ENCODE peak calls at places on chromosomes 2 and 18, in four cellular contexts. A is HEK293T, V is HepG2, T is K562. S is an unnamed sample.

GRCh38 chr2:104447831-104448434 is 406.0 kb upstream of the POU3F3 start:
- DNase-seq in A (no peak), V (no peak), T (no peak), S (no peak)

GRCh38 chr2:149221898-149222297 is 108.5 kb upstream of the LYPD6 start:
- DNase-seq in T (no peak), A (peak), V (no peak), S (no peak)

GRCh38 chr2:174339571-174339966 is 4.8 kb downstream of the SP9 start:
- DNase-seq in A (no peak), V (no peak), T (no peak), S (no peak)

GRCh38 chr2:53856272-53856671 is 3.5 kb downstream of the GPR75 start:
- DNase-seq in V (no peak), A (no peak), T (no peak), S (no peak)

GRCh38 chr2:134154269-134154668 is 99.6 kb upstream of the MGAT5 start:
- DNase-seq in V (no peak), T (peak), A (no peak), S (no peak)

GRCh38 chr2:24317491-24317920 is 42.8 kb downstream of the ITSN2 start:
- DNase-seq in V (peak), T (no peak), A (no peak), S (no peak)

GRCh38 chr2:100924520-100925451 is 77.3 kb upstream of the RPL31 start:
- DNase-seq in T (peak), A (no peak), V (no peak), S (no peak)

GRCh38 chr2:190976521-190976920 is 37.5 kb downstream of the STAT1 start:
- DNase-seq in V (no peak), T (no peak), A (no peak), S (no peak)

GRCh38 chr18:21672868-21673267 is 31.7 kb downstream of the ABHD3 start:
- DNase-seq in A (no peak), V (peak), T (no peak), S (no peak)

GRCh38 chr2:10054976-10055375 is 11.6 kb downstream of the KLF11 start:
- DNase-seq in V (no peak), A (no peak), T (no peak), S (no peak)

GRCh38 chr2:116696903-116697302 is 1117.6 kb upstream of the DDX18 start:
- DNase-seq in T (no peak), A (no peak), V (no peak), S (no peak)

GRCh38 chr2:138475394-138475793 is 26.2 kb upstream of the SPOPL start:
- DNase-seq in T (no peak), A (no peak), V (peak), S (no peak)

GRCh38 chr2:157261199-157261782 is 3.8 kb downstream of the GALNT5 start:
- DNase-seq in T (peak), V (no peak), A (peak), S (no peak)

GRCh38 chr2:189232759-189233406 is 53.3 kb upstream of the COL5A2 start:
- DNase-seq in T (no peak), V (no peak), A (no peak), S (no peak)

GRCh38 chr2:195057001-195057400 is 600.0 kb upstream of the SLC39A10 start:
- DNase-seq in V (no peak), T (no peak), A (no peak), S (no peak)

GRCh38 chr2:230160112-230160660 is 59.6 kb downstream of the SP110 start:
- DNase-seq in T (peak), V (peak), A (peak), S (peak)

GRCh38 chr2:150596071-150596470 is 108.6 kb upstream of the RND3 start:
- DNase-seq in V (no peak), T (no peak), A (no peak), S (no peak)
- TF ChIP-seq ELF4 in V (no peak), T (no peak), A (no peak), S (no peak)

DNA sequence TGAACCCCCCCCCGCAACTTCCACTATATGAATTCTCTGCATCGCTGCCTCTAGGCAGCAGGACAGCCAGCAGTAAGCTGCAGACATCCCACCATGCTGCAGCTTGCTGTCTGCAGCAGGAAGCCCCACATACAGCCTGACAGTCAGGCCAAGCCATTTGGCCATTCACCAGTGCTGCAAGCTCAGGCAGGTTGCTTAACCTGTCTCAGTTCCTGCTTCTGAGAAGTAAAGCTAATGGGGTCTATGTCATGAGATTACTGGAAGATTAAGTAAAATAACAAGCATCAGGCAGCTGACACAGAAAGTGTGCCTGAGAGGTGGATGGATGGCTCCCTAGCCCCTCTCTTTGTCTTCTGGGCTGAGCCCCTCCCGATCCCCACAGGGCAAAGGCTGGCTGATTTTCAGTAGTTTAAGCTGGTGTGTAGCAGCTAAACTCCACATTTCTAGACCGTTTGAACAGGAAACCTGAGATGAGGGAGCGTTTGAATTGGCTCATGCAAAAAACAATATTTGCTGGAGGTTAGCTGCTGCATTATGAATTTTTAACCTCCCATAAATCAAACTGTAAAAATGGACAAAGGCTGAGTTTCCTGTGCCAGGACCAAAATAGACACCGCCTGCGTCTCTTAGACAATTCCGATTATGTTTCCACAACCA is 193.8 kb upstream of the ARL4C start:
- DNase-seq in V (peak), T (no peak), A (no peak), S (no peak)
- TF ChIP-seq ELF4 in V (no peak), T (no peak), A (no peak), S (no peak)

GRCh38 chr2:37637122-37637875 is 34.1 kb downstream of the CDC42EP3 start:
- DNase-seq in V (no peak), A (no peak), T (no peak), S (no peak)
- TF ChIP-seq ELF4 in V (no peak), A (no peak), T (no peak), S (no peak)

DNA sequence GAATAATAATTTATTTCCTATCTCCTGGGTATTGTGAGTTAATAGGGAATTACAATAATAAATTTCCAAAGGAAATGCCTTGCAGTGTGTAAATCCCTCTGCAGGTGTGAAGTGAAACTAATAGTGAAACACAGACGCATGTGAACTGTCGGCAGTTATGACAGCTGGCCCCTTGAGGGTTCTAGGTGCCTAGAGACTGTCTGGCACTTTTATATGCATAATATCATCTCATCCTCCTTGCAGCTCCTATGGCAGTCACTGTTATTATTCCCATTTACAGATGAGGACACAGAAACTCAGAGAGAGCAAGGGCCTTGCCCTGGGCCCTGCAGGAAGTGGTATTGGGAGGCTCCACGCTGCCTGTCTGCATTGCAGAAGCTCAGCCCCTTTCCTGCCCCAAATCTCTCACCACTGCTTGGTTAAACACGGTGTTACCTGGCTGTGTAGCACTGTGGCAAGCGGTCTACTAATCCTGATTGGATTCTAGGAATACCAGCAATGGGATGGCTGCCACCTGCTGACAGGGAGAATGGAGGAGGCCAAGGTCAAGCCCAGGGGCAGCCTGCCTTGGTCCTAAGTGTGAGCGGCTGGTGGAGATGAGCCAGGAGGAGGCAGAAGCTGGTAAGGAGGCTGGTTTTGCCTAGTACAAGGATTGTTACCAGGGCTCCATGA is 32.8 kb upstream of the ACKR3 start:
- DNase-seq in T (no peak), A (no peak), V (no peak), S (no peak)
- TF ChIP-seq ELF4 in T (no peak), A (no peak), V (no peak), S (no peak)